ENCODE peak calls at places on chromosomes 16 and 17, in four cellular contexts. U, S, L and O are unnamed samples.

GRCh38 chr16:53785044-53785443 is 81.1 kb downstream of the FTO start:
- DNase-seq in S (no peak), U (no peak), L (no peak), O (no peak)

GRCh38 chr17:61353615-61354014 is 46.0 kb upstream of the TBX2 start:
- DNase-seq in L (no peak), U (no peak), S (no peak), O (no peak)

GRCh38 chr17:17420035-17420434 is 56.8 kb upstream of the MED9 start:
- DNase-seq in L (peak; percentile 79), U (no peak), S (no peak), O (no peak)

GRCh38 chr17:78597923-78598545 is 20.8 kb upstream of the DNAH17 start:
- DNase-seq in U (peak; percentile 31), L (no peak), S (no peak), O (no peak)

GRCh38 chr17:20702692-20703091 is 123.2 kb downstream of the CDRT15L2 start:
- DNase-seq in S (no peak), L (no peak), U (no peak), O (no peak)

GRCh38 chr17:61583242-61583641 is 7.8 kb downstream of the NACA2 start:
- DNase-seq in L (no peak), U (peak; percentile 75), S (no peak), O (no peak)

GRCh38 chr17:55859518-55859917 is 108.7 kb downstream of the PCTP start:
- DNase-seq in L (no peak), U (no peak), S (no peak), O (no peak)

GRCh38 chr17:78174332-78174869 is 6.0 kb downstream of the SYNGR2 start:
- DNase-seq in U (no peak), S (no peak), L (peak; percentile 83), O (peak; percentile 93)

GRCh38 chr17:55005520-55005919 is 37.0 kb downstream of the STXBP4 start:
- DNase-seq in U (no peak), S (no peak), L (no peak), O (no peak)

GRCh38 chr17:4945176-4945943 is 3.0 kb downstream of the PFN1 start:
- DNase-seq in L (peak; percentile 49), S (no peak), U (peak; percentile 89), O (peak; percentile 90)

GRCh38 chr16:85302018-85302847 is 190.0 kb upstream of the CIBAR2 start:
- DNase-seq in S (no peak), L (no peak), U (no peak), O (no peak)

GRCh38 chr16:70454221-70455034 is at the start of gene FCSK:
- DNase-seq in L (peak; percentile 73), S (peak; percentile 56), U (no peak), O (peak; percentile 94)

GRCh38 chr16:75065149-75065807 is 51.3 kb downstream of the LDHD start:
- DNase-seq in S (no peak), U (no peak), L (no peak), O (peak; percentile 51)

DNA sequence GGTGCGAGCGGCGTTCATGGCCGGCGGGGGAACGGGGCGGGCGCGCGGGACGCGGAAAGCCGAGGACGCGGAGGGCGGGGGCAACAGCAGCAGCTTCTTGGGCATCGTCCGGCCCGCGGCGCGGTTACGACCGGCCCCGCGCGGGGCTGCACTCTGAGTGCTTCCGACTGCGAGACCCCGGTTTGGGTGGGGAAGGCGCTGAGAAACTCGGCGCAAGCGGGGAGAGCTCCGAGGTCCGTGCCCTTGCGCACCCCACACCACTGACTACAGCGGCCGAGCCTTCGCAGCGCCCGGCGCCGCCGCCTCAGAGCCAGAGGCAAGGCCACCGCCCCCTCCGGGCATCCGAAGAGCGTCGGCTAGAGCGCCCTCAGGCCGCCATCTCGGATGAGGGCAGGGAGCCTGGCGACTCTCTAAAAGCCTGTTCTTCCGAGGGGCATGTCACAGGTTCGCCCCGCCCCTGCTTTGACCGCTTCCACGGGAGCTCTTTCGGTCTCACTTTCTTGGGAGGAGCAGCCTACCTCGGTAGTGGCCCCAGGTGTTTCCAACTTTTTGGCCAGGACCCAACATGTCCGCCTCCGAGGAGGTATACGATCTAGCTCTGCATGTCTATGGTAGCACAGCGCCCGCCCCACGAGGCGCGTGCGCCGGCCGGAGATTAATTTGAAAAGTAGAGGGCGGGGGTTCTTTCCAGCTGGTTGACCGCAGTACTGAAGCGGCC is at the start of gene PRPSAP1:
- DNase-seq in U (peak; percentile 76), L (peak; percentile 86), S (peak; percentile 61), O (peak; percentile 90)
- TF ChIP-seq CTCF in U (peak; percentile 76), L (peak; percentile 73), S (no peak), O (peak; percentile 69)

GRCh38 chr17:51852603-51853002 is 305.9 kb downstream of the CA10 start:
- DNase-seq in U (no peak), L (no peak), S (no peak), O (no peak)

GRCh38 chr17:51848451-51848850 is 310.1 kb downstream of the CA10 start:
- DNase-seq in L (no peak), U (no peak), S (no peak), O (no peak)

GRCh38 chr17:51853857-51854256 is 304.7 kb downstream of the CA10 start:
- DNase-seq in S (no peak), L (no peak), U (no peak), O (no peak)

GRCh38 chr17:51846561-51846960 is 312.0 kb downstream of the CA10 start:
- DNase-seq in U (no peak), S (no peak), L (no peak), O (no peak)

GRCh38 chr17:51850206-51850605 is 308.3 kb downstream of the CA10 start:
- DNase-seq in L (no peak), U (no peak), S (no peak), O (no peak)
- TF ChIP-seq CTCF in L (no peak), U (no peak), S (no peak), O (no peak)

GRCh38 chr16:31200821-31201510 is 1.6 kb downstream of the PYCARD start:
- DNase-seq in S (no peak), U (peak; percentile 39), L (no peak), O (peak; percentile 37)
- TF ChIP-seq CTCF in S (no peak), U (peak; percentile 40), L (no peak), O (no peak)

GRCh38 chr16:5633845-5634440 is 536.3 kb upstream of the EEF2KMT start:
- DNase-seq in S (no peak), L (no peak), U (peak; percentile 16), O (no peak)
- TF ChIP-seq CTCF in S (peak; percentile 13), L (peak; percentile 40), U (peak; percentile 71), O (no peak)

GRCh38 chr17:65794572-65794971 is 233.1 kb upstream of the AXIN2 start:
- DNase-seq in L (no peak), S (no peak), U (peak; percentile 21), O (no peak)
- TF ChIP-seq CTCF in L (peak; percentile 32), S (peak; percentile 33), U (peak; percentile 78), O (peak; percentile 31)

GRCh38 chr17:75757086-75757681 is 7.8 kb downstream of the GALK1 start:
- DNase-seq in L (no peak), S (no peak), U (no peak), O (no peak)

GRCh38 chr17:75755990-75756389 is 9.0 kb downstream of the GALK1 start:
- DNase-seq in L (no peak), S (no peak), U (no peak), O (no peak)

GRCh38 chr17:75759457-75759856 is 5.5 kb downstream of the GALK1 start:
- DNase-seq in L (no peak), U (no peak), S (no peak), O (no peak)

GRCh38 chr17:75756451-75757085 is 8.4 kb downstream of the GALK1 start:
- DNase-seq in S (no peak), U (no peak), L (no peak), O (no peak)

DNA sequence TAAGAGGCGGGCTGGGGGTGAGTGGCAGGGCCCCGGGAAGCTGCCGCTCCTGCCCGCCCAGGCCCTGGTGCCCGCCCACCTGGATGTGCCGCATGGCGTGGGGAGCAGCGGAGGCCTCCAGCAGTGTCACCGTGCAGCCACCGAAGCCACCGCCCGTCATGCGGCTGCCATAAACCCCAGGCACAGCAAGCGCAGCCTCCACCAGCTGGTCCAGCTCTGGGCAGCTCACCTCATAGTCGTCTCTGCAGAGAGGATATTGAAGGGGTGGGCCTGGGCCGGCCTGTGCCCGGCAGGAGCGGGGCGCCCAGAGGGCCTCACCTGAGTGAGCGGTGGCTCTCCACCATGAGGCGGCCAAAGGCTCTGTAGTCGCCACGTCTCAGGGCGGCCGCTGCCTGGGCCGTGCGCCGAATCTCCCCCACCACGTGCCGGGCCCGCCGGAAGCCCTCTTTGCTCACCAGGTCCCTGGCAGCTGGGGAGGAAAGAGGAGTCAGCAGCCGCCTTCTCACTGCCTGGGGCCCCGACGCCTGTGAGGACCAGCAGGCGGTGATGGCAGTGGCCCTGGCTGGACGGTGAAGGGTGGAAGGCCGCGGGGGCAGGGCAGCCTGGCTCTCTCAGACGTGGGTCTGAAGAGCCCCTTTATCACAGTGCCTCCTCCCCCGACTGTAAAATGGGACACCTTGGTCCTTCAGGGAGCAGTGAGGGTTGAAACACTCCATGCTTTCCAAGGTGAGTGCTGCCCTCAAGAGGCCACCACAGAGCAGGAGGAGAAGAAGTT is 6.7 kb downstream of the GALK1 start:
- DNase-seq in L (no peak), U (no peak), S (no peak), O (no peak)
- TF ChIP-seq CTCF in L (peak; percentile 13), U (peak; percentile 63), S (no peak), O (no peak)

GRCh38 chr16:66608241-66609138 is 4.0 kb downstream of the CMTM3 start:
- DNase-seq in U (peak; percentile 79), S (peak; percentile 86), L (peak; percentile 88), O (peak; percentile 96)
- TF ChIP-seq CTCF in U (peak; percentile 99), S (peak; percentile 82), L (peak; percentile 93), O (peak; percentile 88)

DNA sequence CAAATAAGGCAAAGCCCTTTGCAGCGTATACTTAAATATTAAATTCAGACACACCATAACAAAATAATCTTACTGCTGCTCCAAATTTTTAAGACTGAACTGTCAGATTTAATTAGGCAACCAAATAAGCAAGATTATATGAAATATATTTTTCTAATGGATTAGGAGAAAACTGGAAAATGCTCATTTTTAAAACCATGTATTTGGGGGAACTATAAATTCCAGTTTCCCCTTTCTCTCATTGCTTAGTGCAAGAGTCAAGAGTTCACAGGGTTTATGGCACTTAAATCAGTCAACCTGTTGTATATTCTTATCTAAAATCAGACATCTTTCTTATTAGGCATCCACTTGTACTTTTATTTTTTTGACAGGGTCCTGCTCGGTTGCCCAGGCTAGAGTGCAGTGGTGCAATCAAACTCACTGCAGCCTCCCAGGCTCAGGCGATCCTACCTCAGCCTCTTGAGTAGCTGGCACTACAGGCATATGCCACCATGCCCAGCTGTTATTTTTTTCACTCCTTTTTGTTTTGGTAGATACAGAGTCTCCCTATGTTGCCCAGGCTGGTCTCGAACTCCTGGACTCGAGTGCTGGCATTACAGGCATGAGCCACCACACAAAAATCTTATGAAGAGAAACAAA is 2.1 kb upstream of the KANSL1 start:
- DNase-seq in L (no peak), S (no peak), U (no peak), O (no peak)
- TF ChIP-seq CTCF in L (no peak), S (peak; percentile 22), U (peak; percentile 32), O (no peak)